ENCODE peak calls at places on chromosomes 1 and 21, in eight cellular contexts. T, I, D, O, A, X, K and G are unnamed samples.

GRCh38 chr1:201282931-201283829 is at the start of gene PKP1:
- DNase-seq in T (peak; percentile 21), I (peak; percentile 74), D (peak; percentile 29), O (no peak), A (no peak), X (no peak), K (no peak), G (no peak)

GRCh38 chr1:1020000-1020404 is at the start of gene AGRN:
- DNase-seq in T (no peak), I (no peak), D (peak; percentile 69), O (peak; percentile 67), A (no peak), X (peak; percentile 19), K (peak; percentile 89), G (peak; percentile 59)

GRCh38 chr21:44817914-44818635 is at the start of gene SUMO3:
- DNase-seq in T (peak; percentile 78), I (peak; percentile 92), D (peak; percentile 79), O (peak; percentile 85), A (peak; percentile 89), X (peak; percentile 90), K (peak; percentile 98), G (peak; percentile 96)

GRCh38 chr1:29237906-29238600 is 1.7 kb downstream of the PTPRU start:
- DNase-seq in T (peak; percentile 30), I (peak; percentile 82), D (peak; percentile 54), O (peak; percentile 50), A (peak; percentile 77), X (no peak), K (peak; percentile 66), G (peak; percentile 25)

GRCh38 chr1:171138973-171139372 is 46.1 kb upstream of the FMO2 start:
- DNase-seq in T (no peak), I (no peak), D (no peak), O (no peak), A (no peak), X (no peak), K (no peak), G (no peak)

GRCh38 chr1:65799601-65800000 is 6.9 kb downstream of the PDE4B start:
- DNase-seq in T (no peak), I (no peak), D (no peak), O (no peak), A (no peak), X (no peak), K (no peak), G (no peak)

GRCh38 chr1:37676281-37677243 is 15.8 kb upstream of the CDCA8 start:
- DNase-seq in T (peak; percentile 66), I (no peak), D (no peak), O (no peak), A (peak; percentile 33), X (peak; percentile 75), K (peak; percentile 67), G (no peak)

GRCh38 chr1:99886841-99887240 is 36.7 kb downstream of the AGL start:
- DNase-seq in T (no peak), I (no peak), D (no peak), O (no peak), A (no peak), X (no peak), K (no peak), G (no peak)

GRCh38 chr1:111818546-111818945 is 62.8 kb downstream of the DDX20 start:
- DNase-seq in T (no peak), I (no peak), D (no peak), O (no peak), A (no peak), X (no peak), K (no peak), G (no peak)

GRCh38 chr1:170010443-170010842 is 64.1 kb downstream of the KIFAP3 start:
- DNase-seq in T (peak; percentile 72), I (no peak), D (peak; percentile 67), O (peak; percentile 25), A (no peak), X (peak; percentile 65), K (no peak), G (no peak)

GRCh38 chr1:206734499-206735142 is 36.0 kb upstream of the IL19 start:
- DNase-seq in T (peak; percentile 28), I (no peak), D (peak; percentile 44), O (no peak), A (no peak), X (peak; percentile 77), K (peak; percentile 70), G (peak; percentile 74)

GRCh38 chr1:117013310-117013850 is 11.8 kb downstream of the CD101 start:
- DNase-seq in T (no peak), I (no peak), D (no peak), O (no peak), A (no peak), X (no peak), K (no peak), G (no peak)

GRCh38 chr1:201461783-201462441 is 7.1 kb downstream of the PHLDA3 start:
- DNase-seq in T (peak; percentile 99), I (peak; percentile 89), D (no peak), O (peak; percentile 67), A (peak; percentile 98), X (no peak), K (no peak), G (no peak)

GRCh38 chr21:38170283-38170682 is 86.5 kb upstream of the KCNJ15 start:
- DNase-seq in T (peak; percentile 64), I (no peak), D (no peak), O (no peak), A (no peak), X (peak; percentile 25), K (peak; percentile 21), G (no peak)

GRCh38 chr1:182752077-182752826 is 37.3 kb upstream of the NPL start:
- DNase-seq in T (peak; percentile 54), I (no peak), D (no peak), O (peak; percentile 31), A (no peak), X (no peak), K (no peak), G (no peak)

GRCh38 chr1:102435483-102435882 is 438.8 kb upstream of the OLFM3 start:
- DNase-seq in T (no peak), I (no peak), D (no peak), O (no peak), A (no peak), X (no peak), K (no peak), G (no peak)

GRCh38 chr1:102431253-102431652 is 434.5 kb upstream of the OLFM3 start:
- DNase-seq in T (no peak), I (no peak), D (no peak), O (no peak), A (no peak), X (no peak), K (no peak), G (no peak)

DNA sequence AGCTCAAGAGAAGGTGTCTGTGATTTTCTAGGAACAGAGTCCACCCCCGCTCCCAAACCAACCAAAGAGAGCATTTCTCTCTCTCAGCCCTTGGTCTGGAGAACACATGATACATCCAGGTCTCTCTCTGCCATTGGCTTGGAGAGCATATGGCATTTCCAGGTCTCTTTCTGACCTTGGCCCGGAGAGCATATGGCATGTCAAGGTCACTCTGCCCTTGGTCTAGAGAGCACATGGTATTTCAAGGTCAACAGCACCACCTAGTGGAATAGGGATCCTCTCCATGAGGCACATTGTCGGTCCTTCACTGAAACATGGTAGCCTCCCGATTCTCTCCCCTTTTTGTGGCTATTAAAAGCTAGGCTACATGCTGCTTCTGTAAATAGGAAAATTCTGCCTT is 437.7 kb upstream of the OLFM3 start:
- DNase-seq in T (no peak), I (no peak), D (peak; percentile 54), O (no peak), A (no peak), X (peak; percentile 52), K (peak; percentile 4), G (no peak)
- TF ChIP-seq CTCF in T (peak; percentile 7), I (no peak), D (no peak), O (no peak), A (no peak), X (peak; percentile 47), K (peak; percentile 34), G (no peak)

GRCh38 chr1:15803380-15803779 is 4.1 kb downstream of the UQCRHL start:
- DNase-seq in T (no peak), I (no peak), D (peak; percentile 61), O (no peak), A (no peak), X (peak; percentile 18), K (peak; percentile 40), G (peak; percentile 17)
- TF ChIP-seq CTCF in T (peak; percentile 44), I (peak; percentile 37), D (peak; percentile 32), O (peak; percentile 61), A (no peak), X (peak; percentile 32), K (no peak), G (no peak)

GRCh38 chr1:154405762-154406571 is 824 bp downstream of the IL6R start:
- DNase-seq in T (peak; percentile 68), I (peak; percentile 88), D (peak; percentile 65), O (peak; percentile 75), A (peak; percentile 97), X (peak; percentile 77), K (peak; percentile 44), G (peak; percentile 50)
- TF ChIP-seq CTCF in T (peak; percentile 60), I (peak; percentile 52), D (peak; percentile 56), O (peak; percentile 54), A (peak; percentile 15), X (peak; percentile 69), K (peak; percentile 41), G (no peak)

GRCh38 chr1:219072329-219072728 is 101.3 kb upstream of the LYPLAL1 start:
- DNase-seq in T (no peak), I (no peak), D (no peak), O (no peak), A (no peak), X (no peak), K (no peak), G (no peak)
- TF ChIP-seq CTCF in T (no peak), I (no peak), D (no peak), O (no peak), A (no peak), X (no peak), K (no peak), G (no peak)

DNA sequence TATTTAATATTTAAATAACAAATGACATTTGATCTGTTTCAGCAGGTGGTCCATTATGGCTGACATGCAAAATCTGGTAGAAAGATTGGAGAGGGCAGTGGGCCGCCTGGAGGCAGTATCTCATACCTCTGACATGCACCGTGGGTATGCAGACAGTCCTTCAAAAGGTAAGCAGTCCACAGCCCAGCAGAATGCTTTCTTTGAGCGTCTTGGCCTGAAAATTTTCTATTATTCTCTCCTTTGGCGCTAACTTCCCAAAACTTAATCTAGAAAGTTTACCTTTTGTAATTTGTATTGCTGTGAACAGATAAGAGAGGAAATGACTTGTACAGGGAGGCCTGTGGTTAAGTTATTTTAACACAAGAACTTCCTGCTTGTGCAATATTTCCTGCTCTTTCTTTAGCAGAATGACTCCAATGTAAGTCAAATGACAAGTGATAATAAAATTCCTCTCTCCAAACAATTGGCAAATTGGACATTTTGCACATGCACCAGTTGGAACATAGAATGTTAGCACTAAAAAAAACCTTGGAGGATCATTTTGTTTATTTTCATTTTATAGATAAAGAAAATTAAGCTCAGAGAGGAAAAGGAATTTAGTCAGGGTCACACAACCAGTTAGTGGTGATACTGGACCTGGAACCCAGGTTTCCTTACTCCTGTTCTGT is 18.9 kb downstream of the CAP1 start:
- DNase-seq in T (peak; percentile 51), I (no peak), D (no peak), O (no peak), A (no peak), X (peak; percentile 62), K (no peak), G (no peak)
- TF ChIP-seq CTCF in T (no peak), I (no peak), D (peak; percentile 17), O (no peak), A (no peak), X (peak; percentile 41), K (no peak), G (no peak)

DNA sequence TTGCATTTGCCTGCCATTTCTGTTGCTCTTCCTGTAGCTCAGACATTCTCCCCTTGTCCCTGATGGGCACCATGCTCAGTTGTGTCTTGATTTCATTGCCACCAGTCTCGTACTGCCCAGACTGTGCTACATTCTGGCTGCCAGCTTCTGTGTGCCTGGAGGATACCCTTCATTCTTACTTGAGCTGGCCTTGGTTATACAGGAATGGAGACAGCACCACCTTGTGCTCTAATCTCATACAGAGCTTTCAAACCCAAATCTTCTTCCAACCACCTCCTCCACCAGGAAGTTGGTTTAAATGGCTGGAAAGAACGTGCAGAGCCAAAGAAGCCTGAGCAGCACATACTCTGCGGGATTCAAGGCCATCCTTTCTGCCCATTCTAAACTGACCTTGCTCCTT is 165.3 kb downstream of the SLC35F3 start:
- DNase-seq in T (no peak), I (no peak), D (no peak), O (no peak), A (no peak), X (no peak), K (no peak), G (no peak)
- TF ChIP-seq CTCF in T (no peak), I (no peak), D (no peak), O (no peak), A (no peak), X (peak; percentile 24), K (no peak), G (no peak)